ENCODE peak calls at places on chromosomes 2 and 18, in nine cellular contexts. Z is RWPE2, Y is left lung, V is dorsolateral prefrontal cortex, D is heart left ventricle, F is Peyer's patch, P is cardiac muscle cell, C is HepG2, H is ovary. W is an unnamed sample.

GRCh38 chr2:117785740-117786139 is 28.8 kb upstream of the DDX18 start:
- DNase-seq in Z (no peak), Y (no peak), V (no peak), D (no peak), F (no peak), P (peak; percentile 81), C (peak; percentile 59), H (no peak), W (peak; percentile 4)

GRCh38 chr2:95354925-95355324 is 47.6 kb upstream of the FAHD2A start:
- DNase-seq in Z (peak; percentile 32), Y (peak; percentile 41), V (no peak), D (no peak), F (no peak), P (no peak), C (no peak), H (no peak), W (no peak)

GRCh38 chr18:13246121-13246520 is 27.6 kb downstream of the LDLRAD4 start:
- DNase-seq in Z (no peak), Y (no peak), V (no peak), D (no peak), F (no peak), P (no peak), C (no peak), H (no peak), W (no peak)

GRCh38 chr2:234935311-234935710 is 16.5 kb upstream of the SH3BP4 start:
- DNase-seq in Z (no peak), Y (no peak), V (no peak), D (no peak), F (no peak), P (peak; percentile 62), C (no peak), H (no peak), W (no peak)

GRCh38 chr2:17298453-17298852 is 219.8 kb downstream of the RAD51AP2 start:
- DNase-seq in Z (no peak), Y (no peak), V (no peak), D (no peak), F (no peak), P (no peak), C (peak; percentile 64), H (no peak), W (no peak)

GRCh38 chr2:3078684-3079083 is 298.9 kb downstream of the EIPR1 start:
- DNase-seq in Z (no peak), Y (no peak), V (no peak), D (no peak), F (no peak), P (no peak), C (no peak), H (no peak), W (no peak)

GRCh38 chr2:47519604-47520301 is 116.8 kb downstream of the MSH2 start:
- DNase-seq in Z (no peak), Y (no peak), V (no peak), D (no peak), F (no peak), P (no peak), C (no peak), H (no peak), W (no peak)

GRCh38 chr2:230762317-230762896 is 49.8 kb downstream of the CAB39 start:
- DNase-seq in Z (no peak), Y (no peak), V (no peak), D (no peak), F (no peak), P (peak; percentile 21), C (peak; percentile 65), H (no peak), W (no peak)

GRCh38 chr2:3605013-3605961 is 10.4 kb downstream of the COLEC11 start:
- DNase-seq in Z (no peak), Y (peak; percentile 40), V (peak; percentile 75), D (no peak), F (peak; percentile 38), P (no peak), C (peak; percentile 83), H (peak; percentile 65), W (peak; percentile 35)

GRCh38 chr2:72738096-72738495 is 87.7 kb downstream of the EXOC6B start:
- DNase-seq in Z (no peak), Y (no peak), V (no peak), D (no peak), F (no peak), P (no peak), C (no peak), H (no peak), W (no peak)

GRCh38 chr2:36811071-36811470 is 114.6 kb downstream of the VIT start:
- DNase-seq in Z (no peak), Y (no peak), V (no peak), D (no peak), F (no peak), P (no peak), C (no peak), H (no peak), W (no peak)

GRCh38 chr2:36807223-36807886 is 110.8 kb downstream of the VIT start:
- DNase-seq in Z (no peak), Y (no peak), V (no peak), D (no peak), F (no peak), P (no peak), C (no peak), H (no peak), W (no peak)

GRCh38 chr2:36808386-36808785 is 111.9 kb downstream of the VIT start:
- DNase-seq in Z (no peak), Y (no peak), V (no peak), D (no peak), F (no peak), P (no peak), C (no peak), H (no peak), W (no peak)

GRCh38 chr2:36809046-36809445 is 112.5 kb downstream of the VIT start:
- DNase-seq in Z (no peak), Y (no peak), V (no peak), D (no peak), F (no peak), P (no peak), C (no peak), H (no peak), W (no peak)

DNA sequence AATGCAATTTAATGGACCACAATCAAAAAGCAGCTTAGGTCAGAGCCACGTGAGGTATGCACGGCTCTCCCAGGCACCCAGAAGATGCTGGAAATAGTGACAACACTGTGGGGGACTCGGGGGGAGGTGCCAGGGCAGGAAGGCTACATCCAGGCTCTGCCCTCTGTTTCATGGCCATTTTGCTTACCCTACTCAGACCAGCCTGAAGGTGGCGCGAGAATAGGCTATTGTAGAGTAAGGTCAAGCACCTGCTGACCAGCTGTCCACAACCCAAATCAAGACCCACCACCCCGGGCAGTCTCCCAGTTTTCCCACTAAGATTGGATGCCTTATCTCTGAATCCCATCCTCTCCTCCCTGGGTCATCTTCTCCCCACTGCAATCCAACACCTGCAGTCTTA is 115.7 kb downstream of the VIT start:
- DNase-seq in Z (no peak), Y (no peak), V (no peak), D (no peak), F (no peak), P (peak; percentile 18), C (peak; percentile 35), H (no peak), W (no peak)
- TF ChIP-seq CTCF in Z (no peak), Y (no peak), V (no peak), D (no peak), F (no peak), P (peak; percentile 22), C (peak; percentile 70), H (no peak), W (no peak)

DNA sequence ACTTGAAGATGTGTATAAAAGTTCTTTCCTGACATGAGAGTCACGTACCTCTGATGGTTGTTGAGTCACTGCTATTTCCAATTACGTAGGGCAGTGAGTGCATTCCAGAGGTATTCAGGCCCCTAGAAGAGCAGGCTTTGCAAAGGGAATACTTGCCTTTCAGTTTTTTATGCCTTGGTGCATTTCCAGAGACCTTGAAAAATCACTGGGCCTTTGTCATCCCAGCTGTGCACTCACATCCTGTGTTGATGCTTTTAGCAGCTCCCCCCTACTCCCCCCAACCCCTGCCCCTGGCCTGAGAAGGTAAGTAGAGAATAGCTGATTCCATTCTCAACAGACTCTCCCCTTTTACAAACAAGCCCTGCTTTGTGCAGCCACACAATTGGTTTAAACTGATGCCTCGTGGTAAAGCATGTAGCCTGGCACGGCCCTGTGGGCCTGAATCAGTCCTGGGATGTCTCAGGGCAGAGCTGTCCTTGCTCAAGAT is 174.2 kb downstream of the PRPF40A start:
- DNase-seq in Z (peak; percentile 56), Y (no peak), V (peak; percentile 65), D (no peak), F (no peak), P (no peak), C (peak; percentile 94), H (peak; percentile 65), W (no peak)
- H3K27ac ChIP-seq in Z (peak overlapping the region; percentile 84), Y (peak overlapping the region; percentile 9), V (peak overlapping the region; percentile 92), D (no peak overlapping the region), F (no peak overlapping the region), P (peak overlapping the region; percentile 18), C (peak overlapping the region; percentile 44), H (peak overlapping the region; percentile 62), W (no peak overlapping the region)

GRCh38 chr2:39140322-39140847 is 19.5 kb upstream of the SOS1 start:
- DNase-seq in Z (no peak), Y (no peak), V (no peak), D (no peak), F (no peak), P (no peak), C (peak; percentile 80), H (no peak), W (no peak)

GRCh38 chr2:39141346-39142011 is 20.6 kb upstream of the SOS1 start:
- DNase-seq in Z (no peak), Y (no peak), V (no peak), D (no peak), F (no peak), P (peak; percentile 34), C (no peak), H (no peak), W (no peak)

GRCh38 chr2:39139511-39140237 is 18.8 kb upstream of the SOS1 start:
- DNase-seq in Z (no peak), Y (no peak), V (no peak), D (no peak), F (no peak), P (no peak), C (no peak), H (no peak), W (no peak)

GRCh38 chr2:39136799-39137198 is 15.9 kb upstream of the SOS1 start:
- DNase-seq in Z (no peak), Y (no peak), V (no peak), D (no peak), F (no peak), P (no peak), C (no peak), H (no peak), W (no peak)

GRCh38 chr2:39138837-39139211 is 18.0 kb upstream of the SOS1 start:
- DNase-seq in Z (no peak), Y (no peak), V (no peak), D (no peak), F (no peak), P (no peak), C (peak; percentile 57), H (no peak), W (no peak)
- H3K27me3 ChIP-seq in Z (no peaks in the 10 kb centered on the region), Y (no peaks in the 10 kb centered on the region), V (no peaks in the 10 kb centered on the region), D (no peaks in the 10 kb centered on the region), F (no peaks in the 10 kb centered on the region), P (no peaks in the 10 kb centered on the region), C (no peaks in the 10 kb centered on the region), H (no peaks in the 10 kb centered on the region), W (no peaks in the 10 kb centered on the region)

DNA sequence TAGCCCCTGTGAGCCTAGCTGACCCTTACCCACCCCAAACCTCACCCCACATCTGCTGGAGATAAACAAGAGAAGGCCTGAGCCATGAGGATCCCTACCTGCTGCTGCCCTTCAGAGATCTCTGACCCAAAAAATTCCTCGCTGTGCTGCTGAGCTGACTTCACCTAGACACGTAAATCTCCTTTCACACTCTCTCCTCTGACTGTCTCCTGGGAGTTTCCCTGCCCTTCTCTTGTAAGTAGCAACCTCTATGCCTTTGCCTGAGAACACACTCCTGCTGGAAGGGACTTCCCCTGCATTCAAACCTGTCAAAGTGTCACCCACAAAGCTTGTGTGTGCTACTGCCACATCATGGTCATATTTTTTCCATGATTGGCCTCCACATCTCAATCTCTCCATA is 134.2 kb upstream of the NOL4 start:
- DNase-seq in Z (no peak), Y (no peak), V (no peak), D (no peak), F (no peak), P (peak; percentile 1), C (no peak), H (no peak), W (no peak)
- TF ChIP-seq CTCF in Z (no peak), Y (no peak), V (no peak), D (no peak), F (no peak), P (no peak), C (no peak), H (no peak), W (no peak)

W was measured in CD4-positive, alpha-beta T cell.